ENCODE peak calls at places on chromosomes 5 and 9, in seven cellular contexts. W is ELR; T is keratinocyte; H is PC-9; N is SK-N-SH; E is hepatocyte; L is activated CD4-positive, alpha-beta T cell treated with anti-CD3 and anti-CD28 coated beads for 24 hours. Y is an unnamed sample.

GRCh38 chr9:111661802-111662491 is 542 bp downstream of the GNG10 start:
- DNase-seq in H (peak), T (no peak), N (peak), W (peak), E (peak), L (no peak), Y (peak)

GRCh38 chr9:79014929-79015699 is 556.7 kb upstream of the TLE4 start:
- DNase-seq in L (no peak), W (no peak), E (no peak), T (peak), H (no peak), N (no peak), Y (no peak)

GRCh38 chr9:101443358-101443757 is 7.8 kb upstream of the ALDOB start:
- DNase-seq in L (no peak), H (no peak), N (no peak), W (no peak), E (no peak), T (no peak), Y (no peak)

GRCh38 chr5:157431544-157432200 is 28.3 kb upstream of the NIPAL4 start:
- DNase-seq in N (no peak), T (no peak), L (peak), H (no peak), W (peak), E (peak), Y (peak)

GRCh38 chr9:120774719-120775118 is 18.5 kb downstream of the FBXW2 start:
- DNase-seq in E (no peak), W (peak), H (no peak), T (no peak), L (no peak), N (peak), Y (peak)

GRCh38 chr5:107781451-107781850 is 110.7 kb upstream of the EFNA5 start:
- DNase-seq in W (no peak), L (no peak), N (no peak), H (no peak), E (no peak), T (no peak), Y (peak)

GRCh38 chr9:77589046-77589795 is 58.9 kb downstream of the GNA14 start:
- DNase-seq in L (no peak), H (peak), N (no peak), T (no peak), W (peak), E (peak), Y (no peak)

GRCh38 chr9:38107811-38108304 is 38.8 kb upstream of the SHB start:
- DNase-seq in L (no peak), H (peak), E (peak), T (no peak), N (no peak), W (no peak), Y (no peak)

GRCh38 chr5:69130241-69130640 is 36.4 kb downstream of the SLC30A5 start:
- DNase-seq in L (no peak), N (no peak), T (no peak), E (no peak), W (no peak), H (no peak), Y (no peak)

GRCh38 chr9:33628865-33629410 is 104.9 kb downstream of the ANKRD18B start:
- DNase-seq in E (no peak), N (no peak), T (no peak), W (no peak), L (no peak), H (no peak), Y (no peak)

GRCh38 chr5:144469106-144469505 is 298.4 kb downstream of the KCTD16 start:
- DNase-seq in E (no peak), L (no peak), H (no peak), T (no peak), W (peak), N (no peak), Y (no peak)

GRCh38 chr5:125485003-125485641 is 738.7 kb upstream of the ZNF608 start:
- DNase-seq in E (peak), T (peak), W (peak), H (peak), L (no peak), N (peak), Y (peak)

GRCh38 chr5:89606901-89607554 is 724.0 kb upstream of the MEF2C start:
- DNase-seq in W (no peak), E (no peak), T (no peak), N (no peak), H (no peak), L (no peak), Y (no peak)

GRCh38 chr9:114304416-114305188 is 18.3 kb upstream of the ORM1 start:
- DNase-seq in W (no peak), T (no peak), H (no peak), E (peak), L (no peak), N (no peak), Y (no peak)

GRCh38 chr5:128101676-128102075 is 18.1 kb downstream of the SLC12A2 start:
- DNase-seq in T (no peak), L (no peak), E (no peak), H (no peak), W (no peak), N (no peak), Y (no peak)

GRCh38 chr9:104802110-104802509 is 38.2 kb downstream of the NIPSNAP3B start:
- DNase-seq in N (no peak), E (no peak), L (no peak), T (no peak), H (no peak), W (no peak), Y (peak)

GRCh38 chr5:59391576-59391975 is 501.9 kb downstream of the PDE4D start:
- DNase-seq in E (no peak), H (no peak), N (no peak), T (no peak), W (no peak), L (no peak), Y (no peak)

GRCh38 chr9:72951520-72952393 is 1.1 kb downstream of the ALDH1A1 start:
- DNase-seq in E (no peak), N (no peak), L (no peak), W (no peak), H (no peak), T (no peak), Y (no peak)

GRCh38 chr5:10987881-10988504 is 227.0 kb upstream of the DAP start:
- DNase-seq in E (peak), T (no peak), N (no peak), W (peak), L (peak), H (no peak), Y (peak)

GRCh38 chr9:17480966-17481365 is 97.9 kb upstream of the SH3GL2 start:
- DNase-seq in L (no peak), H (no peak), N (no peak), W (no peak), T (no peak), E (no peak), Y (no peak)

GRCh38 chr5:175516933-175517823 is 38.8 kb downstream of the SFXN1 start:
- DNase-seq in E (no peak), H (no peak), N (no peak), W (no peak), L (no peak), T (no peak), Y (no peak)